ENCODE peak calls at places on chromosomes 12 and 14, in four cellular contexts. A is stimulated activated naive CD4-positive, alpha-beta T cell; I is NCI-H446 treated with DMSO at 0.1 percent for 48 hours; E is nephron progenitor cell. M is an unnamed sample.

GRCh38 chr14:87332001-87332400 is 661.0 kb downstream of the GALC start:
- DNase-seq in E (no peak), A (no peak), I (peak), M (no peak)

GRCh38 chr12:115785548-115785947 is 491.9 kb downstream of the MED13L start:
- DNase-seq in A (no peak), I (no peak), E (no peak), M (no peak)

GRCh38 chr12:113582521-113583218 is 111.0 kb upstream of the LHX5 start:
- DNase-seq in A (no peak), I (no peak), E (peak), M (no peak)

GRCh38 chr12:81598205-81598604 is 160.9 kb downstream of the PPFIA2 start:
- DNase-seq in I (peak), E (no peak), A (no peak), M (no peak)

GRCh38 chr12:56634242-56634836 is 4.2 kb upstream of the BAZ2A start:
- DNase-seq in I (no peak), A (peak), E (peak), M (peak)

GRCh38 chr12:108653922-108654321 is 20.2 kb upstream of the SELPLG start:
- DNase-seq in I (no peak), A (no peak), E (no peak), M (no peak)

GRCh38 chr14:86858043-86858442 is 1134.9 kb downstream of the GALC start:
- DNase-seq in E (no peak), I (no peak), A (no peak), M (no peak)

GRCh38 chr14:72810201-72810600 is 83.7 kb downstream of the DPF3 start:
- DNase-seq in I (no peak), E (no peak), A (peak), M (peak)

GRCh38 chr12:56160160-56160763 is 2.1 kb downstream of the MYL6 start:
- DNase-seq in I (no peak), A (peak), E (no peak), M (peak)

GRCh38 chr14:35221462-35221861 is 70.7 kb upstream of the PSMA6 start:
- DNase-seq in I (no peak), E (no peak), A (no peak), M (no peak)

GRCh38 chr12:31853977-31854376 is 105.2 kb upstream of the RESF1 start:
- DNase-seq in A (no peak), E (no peak), I (no peak), M (no peak)

GRCh38 chr12:132305560-132305966 is 23.8 kb downstream of the GALNT9 start:
- DNase-seq in I (no peak), A (no peak), E (no peak), M (no peak)

GRCh38 chr14:102241147-102241546 is 63.8 kb downstream of the MOK start:
- DNase-seq in E (no peak), I (no peak), A (no peak), M (no peak)

GRCh38 chr14:100649173-100649519 is 61.9 kb upstream of the BEGAIN start:
- DNase-seq in I (no peak), A (no peak), E (no peak), M (no peak)